ENCODE peak calls at places on chromosome X, in eight cellular contexts. One of them, this sample, is unnamed.

GRCh38 chrX:26783512-26784225 is 567.7 kb downstream of the MAGEB5 start:
- DNase-seq in activated CD4-positive, alpha-beta T cell treated with anti-CD3 and anti-CD28 coated beads, Interleukin-2, amount 10 ng/mL, durations not matched to agents 7 days and 5 days: peak
- DNase-seq in CD8-positive, alpha-beta memory T cell: no peak
- DNase-seq in GM12865: peak
- DNase-seq in NCI-H460: peak
- DNase-seq in omental fat pad: no peak
- DNase-seq in lung: no peak
- DNase-seq in hypothalamus: peak
- DNase-seq in this sample: no peak

GRCh38 chrX:9180623-9181022 is 146.7 kb upstream of the FAM9B start:
- DNase-seq in activated CD4-positive, alpha-beta T cell treated with anti-CD3 and anti-CD28 coated beads, Interleukin-2, amount 10 ng/mL, durations not matched to agents 7 days and 5 days: no peak
- DNase-seq in CD8-positive, alpha-beta memory T cell: no peak
- DNase-seq in GM12865: no peak
- DNase-seq in NCI-H460: no peak
- DNase-seq in omental fat pad: no peak
- DNase-seq in lung: no peak
- DNase-seq in hypothalamus: no peak
- DNase-seq in this sample: no peak

GRCh38 chrX:22666441-22666840 is 333.3 kb upstream of the DDX53 start:
- DNase-seq in activated CD4-positive, alpha-beta T cell treated with anti-CD3 and anti-CD28 coated beads, Interleukin-2, amount 10 ng/mL, durations not matched to agents 7 days and 5 days: no peak
- DNase-seq in CD8-positive, alpha-beta memory T cell: no peak
- DNase-seq in GM12865: peak
- DNase-seq in NCI-H460: peak
- DNase-seq in omental fat pad: no peak
- DNase-seq in lung: no peak
- DNase-seq in hypothalamus: no peak
- DNase-seq in this sample: no peak

GRCh38 chrX:15215366-15215765 is 54.5 kb downstream of the ASB9 start:
- DNase-seq in activated CD4-positive, alpha-beta T cell treated with anti-CD3 and anti-CD28 coated beads, Interleukin-2, amount 10 ng/mL, durations not matched to agents 7 days and 5 days: no peak
- DNase-seq in CD8-positive, alpha-beta memory T cell: no peak
- DNase-seq in GM12865: no peak
- DNase-seq in NCI-H460: no peak
- DNase-seq in omental fat pad: no peak
- DNase-seq in lung: no peak
- DNase-seq in hypothalamus: no peak
- DNase-seq in this sample: no peak

GRCh38 chrX:44908198-44908597 is 35.2 kb downstream of the KDM6A start:
- DNase-seq in activated CD4-positive, alpha-beta T cell treated with anti-CD3 and anti-CD28 coated beads, Interleukin-2, amount 10 ng/mL, durations not matched to agents 7 days and 5 days: no peak
- DNase-seq in CD8-positive, alpha-beta memory T cell: no peak
- DNase-seq in GM12865: no peak
- DNase-seq in NCI-H460: no peak
- DNase-seq in omental fat pad: no peak
- DNase-seq in lung: no peak
- DNase-seq in hypothalamus: no peak
- DNase-seq in this sample: no peak

GRCh38 chrX:95764972-95765451 is 919.6 kb upstream of the DIAPH2 start:
- DNase-seq in activated CD4-positive, alpha-beta T cell treated with anti-CD3 and anti-CD28 coated beads, Interleukin-2, amount 10 ng/mL, durations not matched to agents 7 days and 5 days: no peak
- DNase-seq in CD8-positive, alpha-beta memory T cell: no peak
- DNase-seq in GM12865: peak
- DNase-seq in NCI-H460: peak
- DNase-seq in omental fat pad: no peak
- DNase-seq in lung: peak
- DNase-seq in hypothalamus: peak
- DNase-seq in this sample: peak

GRCh38 chrX:118698516-118699247 is 28.7 kb upstream of the IL13RA1 start:
- DNase-seq in activated CD4-positive, alpha-beta T cell treated with anti-CD3 and anti-CD28 coated beads, Interleukin-2, amount 10 ng/mL, durations not matched to agents 7 days and 5 days: no peak
- DNase-seq in CD8-positive, alpha-beta memory T cell: no peak
- DNase-seq in GM12865: no peak
- DNase-seq in NCI-H460: peak
- DNase-seq in omental fat pad: no peak
- DNase-seq in lung: no peak
- DNase-seq in hypothalamus: no peak
- DNase-seq in this sample: no peak

GRCh38 chrX:17968367-17968766 is 107.3 kb upstream of the RAI2 start:
- DNase-seq in activated CD4-positive, alpha-beta T cell treated with anti-CD3 and anti-CD28 coated beads, Interleukin-2, amount 10 ng/mL, durations not matched to agents 7 days and 5 days: no peak
- DNase-seq in CD8-positive, alpha-beta memory T cell: no peak
- DNase-seq in GM12865: no peak
- DNase-seq in NCI-H460: no peak
- DNase-seq in omental fat pad: no peak
- DNase-seq in lung: no peak
- DNase-seq in hypothalamus: no peak
- DNase-seq in this sample: no peak

GRCh38 chrX:57929373-57929772 is 19.1 kb upstream of the ZXDA start:
- DNase-seq in activated CD4-positive, alpha-beta T cell treated with anti-CD3 and anti-CD28 coated beads, Interleukin-2, amount 10 ng/mL, durations not matched to agents 7 days and 5 days: no peak
- DNase-seq in CD8-positive, alpha-beta memory T cell: no peak
- DNase-seq in GM12865: peak
- DNase-seq in NCI-H460: no peak
- DNase-seq in omental fat pad: no peak
- DNase-seq in lung: no peak
- DNase-seq in hypothalamus: peak
- DNase-seq in this sample: no peak

GRCh38 chrX:46549914-46550313 is 4.7 kb upstream of the ZNF674 start:
- DNase-seq in activated CD4-positive, alpha-beta T cell treated with anti-CD3 and anti-CD28 coated beads, Interleukin-2, amount 10 ng/mL, durations not matched to agents 7 days and 5 days: no peak
- DNase-seq in CD8-positive, alpha-beta memory T cell: no peak
- DNase-seq in GM12865: no peak
- DNase-seq in NCI-H460: no peak
- DNase-seq in omental fat pad: no peak
- DNase-seq in lung: no peak
- DNase-seq in hypothalamus: no peak
- DNase-seq in this sample: no peak

GRCh38 chrX:107537815-107538214 is 88.4 kb downstream of the FRMPD3 start:
- DNase-seq in activated CD4-positive, alpha-beta T cell treated with anti-CD3 and anti-CD28 coated beads, Interleukin-2, amount 10 ng/mL, durations not matched to agents 7 days and 5 days: peak
- DNase-seq in CD8-positive, alpha-beta memory T cell: no peak
- DNase-seq in GM12865: peak
- DNase-seq in NCI-H460: peak
- DNase-seq in omental fat pad: no peak
- DNase-seq in lung: no peak
- DNase-seq in hypothalamus: no peak
- DNase-seq in this sample: peak

GRCh38 chrX:40383360-40383759 is 197.4 kb upstream of the ATP6AP2 start:
- DNase-seq in activated CD4-positive, alpha-beta T cell treated with anti-CD3 and anti-CD28 coated beads, Interleukin-2, amount 10 ng/mL, durations not matched to agents 7 days and 5 days: no peak
- DNase-seq in CD8-positive, alpha-beta memory T cell: no peak
- DNase-seq in GM12865: no peak
- DNase-seq in NCI-H460: no peak
- DNase-seq in omental fat pad: no peak
- DNase-seq in lung: no peak
- DNase-seq in hypothalamus: no peak
- DNase-seq in this sample: no peak

GRCh38 chrX:10395179-10395578 is 225.2 kb downstream of the MID1 start:
- DNase-seq in activated CD4-positive, alpha-beta T cell treated with anti-CD3 and anti-CD28 coated beads, Interleukin-2, amount 10 ng/mL, durations not matched to agents 7 days and 5 days: no peak
- DNase-seq in CD8-positive, alpha-beta memory T cell: no peak
- DNase-seq in GM12865: no peak
- DNase-seq in NCI-H460: no peak
- DNase-seq in omental fat pad: no peak
- DNase-seq in lung: no peak
- DNase-seq in hypothalamus: no peak
- DNase-seq in this sample: no peak

GRCh38 chrX:100413231-100413630 is 3.2 kb upstream of the PCDH19 start:
- DNase-seq in activated CD4-positive, alpha-beta T cell treated with anti-CD3 and anti-CD28 coated beads, Interleukin-2, amount 10 ng/mL, durations not matched to agents 7 days and 5 days: peak
- DNase-seq in CD8-positive, alpha-beta memory T cell: no peak
- DNase-seq in GM12865: peak
- DNase-seq in NCI-H460: peak
- DNase-seq in omental fat pad: no peak
- DNase-seq in lung: no peak
- DNase-seq in hypothalamus: no peak
- DNase-seq in this sample: peak

This sample was measured in CD4-positive, alpha-beta memory T cell.